ENCODE peak calls at places on chromosomes 7 and 10, in six cellular contexts. Q is iris pigment epithelial cell; L is activated effector memory CD4-positive, alpha-beta T cell treated with anti-CD3 and anti-CD28 coated beads, Interleukin-2, amount 50 U/mL, for 16 hours; O is dorsolateral prefrontal cortex; V is hepatocyte; A is RWPE1. M is an unnamed sample.

GRCh38 chr10:93245772-93246171 is 172.1 kb downstream of the CYP26A1 start:
- DNase-seq in Q (peak), L (no peak), O (no peak), V (no peak), A (no peak), M (no peak)

GRCh38 chr7:128891110-128891941 is 19.2 kb downstream of the KCP start:
- DNase-seq in Q (no peak), L (no peak), O (no peak), V (peak), A (no peak), M (peak)

GRCh38 chr7:130943336-130943901 is 209.4 kb upstream of the KLF14 start:
- DNase-seq in Q (peak), L (no peak), O (no peak), V (no peak), A (peak), M (no peak)

GRCh38 chr7:47366211-47366610 is 215.7 kb downstream of the TNS3 start:
- DNase-seq in Q (no peak), L (no peak), O (no peak), V (no peak), A (no peak), M (no peak)

GRCh38 chr7:38021892-38022291 is 101.5 kb downstream of the EPDR1 start:
- DNase-seq in Q (no peak), L (no peak), O (no peak), V (no peak), A (no peak), M (no peak)

GRCh38 chr10:105243825-105244224 is 602.7 kb downstream of the SORCS3 start:
- DNase-seq in Q (no peak), L (no peak), O (no peak), V (no peak), A (no peak), M (no peak)

GRCh38 chr10:69508738-69509340 is 57.6 kb downstream of the TSPAN15 start:
- DNase-seq in Q (no peak), L (peak), O (no peak), V (peak), A (no peak), M (peak)

GRCh38 chr7:114944742-114945625 is 23.1 kb downstream of the MDFIC start:
- DNase-seq in Q (peak), L (no peak), O (no peak), V (peak), A (no peak), M (no peak)

GRCh38 chr7:84196007-84196551 is 1.5 kb upstream of the SEMA3A start:
- DNase-seq in Q (peak), L (no peak), O (no peak), V (peak), A (no peak), M (no peak)

GRCh38 chr7:93957767-93958166 is 36.2 kb downstream of the GNG11 start:
- DNase-seq in Q (no peak), L (no peak), O (no peak), V (no peak), A (no peak), M (no peak)

M was measured in spleen.